ENCODE peak calls at places on chromosomes 12 and 14, in five cellular contexts. N, J, Z, R and I are unnamed samples. For H3K4me1 and H3K36me3, the result is how much of the 10 kb centered on the place peaks cover.

GRCh38 chr12:124496584-124496983 is 70.8 kb downstream of the NCOR2 start:
- DNase-seq in N (no peak), J (no peak), Z (no peak), R (no peak), I (no peak)

GRCh38 chr12:22797686-22798085 is 172.7 kb downstream of the ETNK1 start:
- DNase-seq in N (no peak), J (no peak), Z (no peak), R (no peak), I (no peak)

GRCh38 chr12:64824500-64825142 is at the start of gene TBC1D30:
- DNase-seq in N (peak), J (no peak), Z (no peak), R (peak), I (no peak)

GRCh38 chr14:78010688-78011087 is 159.5 kb upstream of the NRXN3 start:
- DNase-seq in N (no peak), J (no peak), Z (no peak), R (no peak), I (no peak)

GRCh38 chr14:95318399-95318834 is 1.3 kb downstream of the CLMN start:
- DNase-seq in N (no peak), J (no peak), Z (no peak), R (no peak), I (no peak)

GRCh38 chr14:95871531-95871930 is 5.1 kb upstream of the TUNAR start:
- DNase-seq in N (no peak), J (no peak), Z (no peak), R (no peak), I (no peak)

GRCh38 chr14:94355191-94355794 is 32.2 kb upstream of the SERPINA6 start:
- DNase-seq in N (peak), J (no peak), Z (peak), R (no peak), I (peak)

GRCh38 chr12:24948452-24948815 is 467 bp downstream of the BCAT1 start:
- DNase-seq in N (peak), J (no peak), Z (no peak), R (peak), I (no peak)

GRCh38 chr14:23539209-23539866 is 12.2 kb downstream of the ZFHX2 start:
- DNase-seq in N (peak), J (peak), Z (no peak), R (no peak), I (no peak)

GRCh38 chr14:89549381-89550102 is 132.5 kb upstream of the FOXN3 start:
- DNase-seq in N (no peak), J (no peak), Z (no peak), R (no peak), I (no peak)

GRCh38 chr14:21729703-21730212 is 56.1 kb upstream of the OR4E1 start:
- DNase-seq in N (no peak), J (no peak), Z (no peak), R (no peak), I (no peak)

GRCh38 chr14:63542231-63542999 is 762 bp downstream of the PPP2R5E start:
- DNase-seq in N (peak), J (no peak), Z (peak), R (peak), I (no peak)

GRCh38 chr14:95096476-95096875 is 60.9 kb downstream of the DICER1 start:
- DNase-seq in N (no peak), J (no peak), Z (no peak), R (no peak), I (no peak)

GRCh38 chr14:58637040-58637390 is 747 bp upstream of the DACT1 start:
- DNase-seq in N (no peak), J (no peak), Z (no peak), R (peak), I (peak)

GRCh38 chr14:98133806-98134205 is 1138.2 kb downstream of the BCL11B start:
- DNase-seq in N (no peak), J (no peak), Z (no peak), R (no peak), I (no peak)

GRCh38 chr12:83121886-83122622 is 435.3 kb downstream of the TMTC2 start:
- DNase-seq in N (no peak), J (no peak), Z (no peak), R (no peak), I (no peak)

GRCh38 chr12:30870491-30871265 is 55.9 kb upstream of the TSPAN11 start:
- DNase-seq in N (no peak), J (no peak), Z (no peak), R (no peak), I (no peak)

GRCh38 chr12:88753074-88753473 is 172.8 kb upstream of the KITLG start:
- DNase-seq in N (no peak), J (no peak), Z (no peak), R (no peak), I (no peak)

GRCh38 chr12:9103050-9103854 is 12.5 kb downstream of the A2M start:
- DNase-seq in N (no peak), J (no peak), Z (no peak), R (no peak), I (no peak)

GRCh38 chr12:105483691-105484090 is 153.2 kb downstream of the C12orf75 start:
- DNase-seq in N (no peak), J (no peak), Z (no peak), R (no peak), I (no peak)

GRCh38 chr12:93128332-93128707 is 199.2 kb upstream of the EEA1 start:
- DNase-seq in N (no peak), J (no peak), Z (no peak), R (no peak), I (no peak)

GRCh38 chr12:16612647-16613046 is 6.7 kb upstream of the LMO3 start:
- DNase-seq in N (no peak), J (no peak), Z (no peak), R (no peak), I (no peak)

GRCh38 chr12:2615665-2616387 is 178.9 kb upstream of the FKBP4 start:
- DNase-seq in N (no peak), J (no peak), Z (no peak), R (peak), I (no peak)

GRCh38 chr14:73787760-73788508 is 63.7 kb upstream of the PTGR2 start:
- DNase-seq in N (no peak), J (no peak), Z (no peak), R (no peak), I (no peak)

GRCh38 chr14:24605435-24606190 is 3.9 kb downstream of the GZMH start:
- DNase-seq in N (no peak), J (peak), Z (no peak), R (no peak), I (peak)

GRCh38 chr14:93044601-93045000 is 71.1 kb downstream of the ITPK1 start:
- DNase-seq in N (no peak), J (no peak), Z (no peak), R (no peak), I (no peak)

GRCh38 chr14:62031504-62031903 is 269.3 kb downstream of the SNAPC1 start:
- DNase-seq in N (no peak), J (no peak), Z (no peak), R (no peak), I (no peak)

GRCh38 chr12:109387425-109388166 is 39.9 kb downstream of the MYO1H start:
- DNase-seq in N (no peak), J (peak), Z (no peak), R (no peak), I (no peak)
- H3K4me1 ChIP-seq in N (under half), J (under half), Z (under half), R (under half), I (under half)

GRCh38 chr14:71060274-71060673 is 153.0 kb downstream of the PCNX1 start:
- DNase-seq in N (no peak), J (no peak), Z (no peak), R (no peak), I (no peak)

GRCh38 chr14:71060795-71061455 is 153.7 kb downstream of the PCNX1 start:
- DNase-seq in N (no peak), J (no peak), Z (no peak), R (no peak), I (no peak)

GRCh38 chr14:71062581-71063303 is 155.5 kb downstream of the PCNX1 start:
- DNase-seq in N (no peak), J (no peak), Z (no peak), R (no peak), I (no peak)

GRCh38 chr14:71061458-71061857 is 154.2 kb downstream of the PCNX1 start:
- DNase-seq in N (no peak), J (no peak), Z (no peak), R (no peak), I (no peak)

DNA sequence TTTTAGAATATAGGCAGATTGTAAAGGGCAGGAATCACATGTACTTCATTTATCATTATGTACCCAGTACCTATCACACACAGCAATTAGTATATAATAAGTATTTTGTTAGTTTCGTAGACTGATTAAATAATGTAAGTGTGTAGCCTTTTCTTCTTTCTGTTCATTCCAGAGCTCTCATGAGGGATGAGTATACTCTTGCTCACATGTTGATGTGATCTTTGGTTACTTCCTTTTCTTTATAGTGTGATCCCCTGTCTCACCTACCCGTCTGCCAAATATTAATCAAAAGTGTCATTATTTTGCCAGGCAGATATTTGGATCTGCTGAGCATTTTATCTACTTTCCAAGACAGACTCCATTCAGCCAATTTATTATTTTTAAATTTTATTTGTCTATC is 156.1 kb downstream of the PCNX1 start:
- DNase-seq in N (no peak), J (no peak), Z (no peak), R (no peak), I (no peak)
- H3K36me3 ChIP-seq in N (under half), J (under half), Z (under half), R (under half), I (under half)

GRCh38 chr12:6263931-6264330 is 46.6 kb upstream of the PLEKHG6 start:
- DNase-seq in N (no peak), J (no peak), Z (no peak), R (no peak), I (no peak)
- H3K27ac ChIP-seq in N (no peak), J (no peak), Z (peak), R (no peak), I (no peak)

GRCh38 chr12:33588082-33588712 is 148.6 kb upstream of the SYT10 start:
- DNase-seq in N (peak), J (no peak), Z (no peak), R (no peak), I (no peak)
- H3K4me1 ChIP-seq in N (under half), J (under half), Z (under half), R (under half), I (under half)

GRCh38 chr14:99452968-99453367 is 27.7 kb downstream of the SETD3 start:
- DNase-seq in N (no peak), J (no peak), Z (no peak), R (no peak), I (no peak)
- H3K36me3 ChIP-seq in N (under half), J (under half), Z (half or more), R (under half), I (under half)

DNA sequence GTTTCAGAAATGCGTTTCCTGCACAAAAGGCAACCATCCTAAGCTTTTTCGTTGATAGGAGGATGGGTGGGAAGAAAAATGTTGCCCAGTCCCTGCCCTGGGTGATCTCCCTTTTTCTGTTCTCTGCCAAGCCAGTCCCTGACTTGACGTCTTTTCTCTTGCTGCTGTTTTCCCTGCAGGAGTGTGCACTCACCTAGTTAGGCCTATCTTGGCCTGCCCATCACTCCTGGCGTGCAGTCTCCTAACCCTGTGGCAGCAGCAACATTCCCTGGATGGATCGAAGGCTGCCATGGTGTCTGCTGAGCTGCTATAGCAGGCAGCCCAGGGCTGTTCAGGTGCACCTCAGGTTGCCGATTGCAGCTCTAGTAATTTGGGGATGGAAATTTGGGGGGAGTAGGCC is 1.2 kb downstream of the UNC119B start:
- DNase-seq in N (no peak), J (no peak), Z (no peak), R (no peak), I (no peak)
- H3K27ac ChIP-seq in N (no peak), J (peak), Z (no peak), R (peak), I (peak)

GRCh38 chr12:4277856-4278581 is 4.5 kb downstream of the CCND2 start:
- DNase-seq in N (no peak), J (no peak), Z (no peak), R (no peak), I (no peak)
- H3K4me1 ChIP-seq in N (half or more), J (under half), Z (half or more), R (under half), I (under half)

GRCh38 chr12:7102582-7102981 is 6.4 kb downstream of the C1RL start:
- DNase-seq in N (no peak), J (no peak), Z (no peak), R (no peak), I (no peak)
- H3K36me3 ChIP-seq in N (under half), J (under half), Z (under half), R (under half), I (under half)